ENCODE peak calls at places on chromosomes 3 and 15, in six cellular contexts. M is Peyer's patch, F is fibroblast of villous mesenchyme, K is esophagus squamous epithelium, R is HCT116, L is heart right ventricle. Z is an unnamed sample.

GRCh38 chr3:4995500-4996053 is 16.3 kb downstream of the BHLHE40 start:
- DNase-seq in M (no peak), L (no peak), F (no peak), R (peak), K (no peak), Z (peak)

GRCh38 chr15:77083381-77084160 is 12.7 kb upstream of the TSPAN3 start:
- DNase-seq in K (peak), R (no peak), L (peak), M (peak), F (peak), Z (peak)

GRCh38 chr15:64905119-64905831 is 6.4 kb upstream of the ANKDD1A start:
- DNase-seq in K (peak), M (peak), L (peak), F (peak), R (no peak), Z (peak)

GRCh38 chr3:64765951-64766350 is 78.2 kb upstream of the ADAMTS9 start:
- DNase-seq in L (no peak), K (no peak), M (no peak), R (no peak), F (no peak), Z (no peak)

GRCh38 chr3:195446359-195446758 is 3.5 kb upstream of the ACAP2 start:
- DNase-seq in R (no peak), M (no peak), K (no peak), L (no peak), F (no peak), Z (no peak)

GRCh38 chr3:40237892-40238571 is 71.5 kb upstream of the EIF1B start:
- DNase-seq in R (no peak), K (no peak), M (no peak), F (peak), L (peak), Z (peak)

GRCh38 chr15:48710952-48711495 is 65.5 kb upstream of the FBN1 start:
- DNase-seq in M (no peak), K (no peak), F (peak), R (no peak), L (no peak), Z (peak)

GRCh38 chr3:123800352-123800682 is 83.8 kb downstream of the MYLK start:
- DNase-seq in K (no peak), L (no peak), R (no peak), F (no peak), M (no peak), Z (peak)

GRCh38 chr3:136772709-136773108 is 20.5 kb upstream of the STAG1 start:
- DNase-seq in F (no peak), L (no peak), M (no peak), R (no peak), K (no peak), Z (peak)

GRCh38 chr3:58686847-58687246 is 20.3 kb upstream of the FAM3D start:
- DNase-seq in M (no peak), K (no peak), F (no peak), R (no peak), L (no peak), Z (no peak)

GRCh38 chr3:16203671-16204629 is 29.5 kb downstream of the GALNT15 start:
- DNase-seq in R (no peak), K (no peak), L (no peak), M (no peak), F (no peak), Z (no peak)

GRCh38 chr3:188682316-188682715 is 489.5 kb upstream of the TPRG1 start:
- DNase-seq in F (no peak), K (no peak), R (no peak), L (no peak), M (no peak), Z (no peak)

GRCh38 chr3:96319176-96319575 is 495.2 kb upstream of the EPHA6 start:
- DNase-seq in M (no peak), L (no peak), R (no peak), K (no peak), F (peak), Z (no peak)

GRCh38 chr3:145244327-145244726 is 916.7 kb downstream of the PLOD2 start:
- DNase-seq in F (no peak), L (no peak), R (no peak), M (no peak), K (no peak), Z (no peak)

GRCh38 chr15:89401636-89402252 is 67.1 kb upstream of the POLG start:
- DNase-seq in R (no peak), L (no peak), M (no peak), F (peak), K (no peak), Z (peak)

GRCh38 chr3:128491900-128492352 is 1.1 kb downstream of the GATA2 start:
- DNase-seq in M (peak), K (no peak), L (no peak), F (peak), R (no peak), Z (no peak)

GRCh38 chr15:72117448-72117697 is 577 bp downstream of the MYO9A start:
- DNase-seq in R (peak), F (peak), M (no peak), L (peak), K (peak), Z (peak)

GRCh38 chr15:89114974-89115373 is 26.7 kb downstream of the ABHD2 start:
- DNase-seq in R (no peak), K (no peak), M (no peak), F (peak), L (peak), Z (peak)

GRCh38 chr15:101031203-101031602 is 112.0 kb downstream of the LRRK1 start:
- DNase-seq in M (no peak), K (no peak), R (no peak), L (peak), F (peak), Z (no peak)

GRCh38 chr3:101163554-101163953 is 156.8 kb downstream of the IMPG2 start:
- DNase-seq in L (no peak), F (no peak), M (no peak), K (no peak), R (no peak), Z (peak)

GRCh38 chr3:71504250-71505036 is 79.1 kb downstream of the FOXP1 start:
- DNase-seq in K (no peak), L (no peak), F (peak), M (no peak), R (peak), Z (peak)

GRCh38 chr3:15646924-15647511 is 45.5 kb downstream of the BTD start:
- DNase-seq in K (no peak), R (peak), L (peak), F (peak), M (no peak), Z (peak)

GRCh38 chr15:62847900-62848489 is 194.6 kb upstream of the TPM1 start:
- DNase-seq in K (no peak), M (peak), F (peak), L (peak), R (peak), Z (peak)

GRCh38 chr15:96349933-96350292 is 19.4 kb downstream of the NR2F2 start:
- DNase-seq in M (no peak), F (no peak), L (no peak), K (no peak), R (no peak), Z (no peak)

GRCh38 chr3:72722930-72723726 is 125.1 kb downstream of the SHQ1 start:
- DNase-seq in R (no peak), L (no peak), F (peak), M (no peak), K (no peak), Z (peak)

GRCh38 chr15:72203507-72203837 is 5.9 kb upstream of the GRAMD2A start:
- DNase-seq in R (no peak), K (no peak), F (peak), M (no peak), L (peak), Z (peak)

GRCh38 chr3:190048831-190049541 is 71.7 kb downstream of the P3H2 start:
- DNase-seq in F (no peak), R (no peak), K (no peak), M (no peak), L (no peak), Z (peak)

GRCh38 chr3:197309528-197310361 is 11.3 kb upstream of the DLG1 start:
- DNase-seq in K (no peak), R (peak), F (peak), M (no peak), L (no peak), Z (peak)

DNA sequence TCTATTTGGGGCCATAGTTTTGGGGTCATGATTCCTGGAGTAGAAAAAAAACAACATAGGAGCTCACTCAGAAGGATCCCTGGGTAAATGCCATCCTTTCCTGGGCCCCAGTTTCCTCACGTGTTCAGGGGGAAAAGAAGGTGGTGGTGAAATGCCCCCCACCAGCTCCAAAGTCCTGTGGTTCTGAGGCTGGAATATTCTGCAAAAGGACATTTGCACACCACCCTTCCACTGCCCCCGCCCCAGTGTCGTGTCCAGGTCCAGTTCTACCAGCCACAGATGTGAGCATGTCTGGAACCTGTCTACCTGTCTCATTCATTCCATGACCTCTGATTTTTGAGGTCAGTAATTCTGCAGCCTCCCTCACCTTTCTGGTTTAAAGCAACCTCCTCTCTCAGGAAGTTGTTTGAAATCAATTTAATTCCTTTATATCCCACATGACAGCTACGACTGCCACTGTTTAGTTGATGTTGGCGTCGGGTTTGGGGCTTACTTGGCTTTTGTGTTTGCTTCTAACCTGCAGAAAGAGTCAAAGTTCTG is 82.1 kb downstream of the SMAD3 start:
- DNase-seq in K (no peak), M (no peak), L (no peak), F (no peak), R (no peak), Z (no peak)
- TF ChIP-seq CTCF in K (no peak), M (no peak), L (no peak), F (no peak), R (no peak), Z (no peak)

DNA sequence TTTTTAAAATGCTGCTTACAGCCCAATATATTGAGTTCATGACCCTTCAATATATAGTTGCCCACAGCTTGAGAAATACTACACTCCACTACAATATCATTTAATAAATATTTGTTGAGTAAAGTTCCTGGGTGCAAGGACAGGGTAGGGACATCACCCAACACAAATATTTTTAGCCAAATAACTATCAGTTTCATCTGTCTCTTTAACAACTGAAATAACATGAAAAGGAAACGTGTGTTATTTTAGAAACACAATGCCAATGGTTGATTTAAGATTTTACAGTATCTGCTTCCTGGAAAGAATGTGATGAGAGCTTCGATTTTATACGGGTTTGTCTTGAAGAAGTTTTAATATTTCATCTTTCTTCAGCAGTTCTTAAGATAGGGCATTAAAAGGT is 67.7 kb upstream of the CDV3 start:
- DNase-seq in M (no peak), R (no peak), K (no peak), L (no peak), F (no peak), Z (no peak)
- H3K4me3 ChIP-seq in M (no peak), R (no peak), K (no peak), L (no peak), F (no peak), Z (no peak)

GRCh38 chr3:20040476-20041196 is 390 bp downstream of the KAT2B start:
- DNase-seq in R (peak), L (peak), K (no peak), F (peak), M (peak), Z (peak)
- TF ChIP-seq CTCF in R (no peak), L (peak), K (no peak), F (no peak), M (peak), Z (peak)

GRCh38 chr3:183428140-183429023 is at the start of gene MCF2L2:
- DNase-seq in F (peak), L (peak), K (no peak), R (peak), M (peak), Z (peak)

GRCh38 chr3:183430325-183430957 is 2.0 kb upstream of the MCF2L2 start:
- DNase-seq in L (no peak), F (no peak), R (no peak), M (no peak), K (no peak), Z (no peak)

DNA sequence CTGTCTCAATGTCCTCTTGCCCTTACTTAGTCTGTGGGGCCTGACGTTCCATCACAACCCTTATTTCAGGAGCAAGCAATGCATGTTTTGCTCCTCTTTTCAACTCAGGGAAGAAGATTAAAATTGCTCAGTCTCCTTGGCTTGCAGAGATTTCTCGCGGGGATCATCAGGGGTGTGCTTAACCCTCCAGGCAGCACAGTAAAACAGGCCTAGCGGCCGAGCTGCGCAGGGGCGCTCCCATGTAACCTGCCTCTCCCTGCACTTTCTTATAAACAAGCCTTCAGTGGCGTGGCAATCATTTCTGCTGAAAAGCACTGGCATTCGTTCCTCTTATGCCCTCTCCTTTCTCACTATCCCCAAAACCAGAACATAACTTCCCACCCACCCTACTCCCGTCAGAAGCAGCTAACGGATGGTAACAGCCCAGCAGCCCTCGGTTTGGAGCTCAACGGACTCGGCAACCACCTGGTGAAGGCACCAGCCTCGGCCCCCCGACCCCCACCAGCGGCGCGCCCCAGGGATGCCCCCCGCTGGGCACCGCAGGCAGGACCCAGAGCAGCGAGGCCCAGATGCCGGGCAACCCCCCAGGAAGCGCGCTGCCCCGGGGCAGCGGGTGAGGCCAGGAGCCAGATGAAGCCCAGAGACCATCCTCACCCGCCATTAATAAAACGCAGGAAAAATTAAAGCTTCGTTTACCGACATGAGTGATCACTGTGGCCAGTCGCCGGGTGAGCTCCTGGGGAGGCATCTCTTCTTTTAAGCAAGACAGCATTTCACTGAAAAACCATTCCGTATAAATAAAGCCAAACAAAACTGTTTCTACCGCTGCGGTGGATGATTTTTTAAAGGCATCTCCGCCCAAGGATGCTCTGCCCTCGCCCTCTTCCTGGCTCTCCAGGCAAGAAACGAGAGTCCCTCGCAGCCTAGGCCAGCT is 946 bp downstream of the MCF2L2 start:
- DNase-seq in M (no peak), F (no peak), K (no peak), R (no peak), L (no peak), Z (no peak)
- H3K4me3 ChIP-seq in M (peak), F (peak), K (peak), R (peak), L (peak), Z (peak)

GRCh38 chr3:165202995-165203394 is 6.8 kb upstream of the SLITRK3 start:
- DNase-seq in M (no peak), K (no peak), F (no peak), R (no peak), L (no peak), Z (no peak)
- TF ChIP-seq CTCF in M (no peak), K (no peak), F (no peak), R (no peak), L (no peak), Z (no peak)

GRCh38 chr3:193939527-193939926 is 196.4 kb upstream of the HES1 start:
- DNase-seq in L (no peak), K (no peak), F (no peak), M (no peak), R (no peak), Z (no peak)

GRCh38 chr3:193942516-193943055 is 193.4 kb upstream of the HES1 start:
- DNase-seq in M (no peak), R (no peak), L (no peak), F (no peak), K (no peak), Z (no peak)

GRCh38 chr3:193940526-193940925 is 195.4 kb upstream of the HES1 start:
- DNase-seq in M (no peak), F (no peak), L (no peak), K (no peak), R (no peak), Z (no peak)

GRCh38 chr3:193941486-193941885 is 194.5 kb upstream of the HES1 start:
- DNase-seq in F (no peak), L (no peak), M (no peak), R (no peak), K (no peak), Z (no peak)

DNA sequence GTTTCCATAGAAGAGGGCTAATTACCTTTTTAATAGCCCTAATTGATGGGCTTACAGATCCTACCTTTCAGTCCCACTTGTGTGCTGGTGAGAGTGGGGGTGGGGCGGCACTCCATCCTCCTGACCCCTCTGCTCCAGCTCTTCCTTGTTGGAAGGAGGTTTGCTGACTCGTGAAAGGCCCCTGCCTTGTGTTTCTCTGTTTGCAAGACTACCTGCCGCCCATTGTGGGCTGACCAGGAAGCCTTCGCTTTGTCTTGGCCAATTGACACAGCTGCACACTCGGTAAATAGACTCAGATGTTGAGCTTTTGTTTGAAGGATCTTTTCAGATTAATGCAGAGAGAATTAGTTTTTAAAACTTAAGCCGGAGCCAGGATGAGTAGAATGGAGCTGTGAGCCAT is 197.3 kb upstream of the HES1 start:
- DNase-seq in F (no peak), M (no peak), L (no peak), K (no peak), R (no peak), Z (no peak)
- H3K4me3 ChIP-seq in F (no peak), M (no peak), L (no peak), K (no peak), R (no peak), Z (no peak)

DNA sequence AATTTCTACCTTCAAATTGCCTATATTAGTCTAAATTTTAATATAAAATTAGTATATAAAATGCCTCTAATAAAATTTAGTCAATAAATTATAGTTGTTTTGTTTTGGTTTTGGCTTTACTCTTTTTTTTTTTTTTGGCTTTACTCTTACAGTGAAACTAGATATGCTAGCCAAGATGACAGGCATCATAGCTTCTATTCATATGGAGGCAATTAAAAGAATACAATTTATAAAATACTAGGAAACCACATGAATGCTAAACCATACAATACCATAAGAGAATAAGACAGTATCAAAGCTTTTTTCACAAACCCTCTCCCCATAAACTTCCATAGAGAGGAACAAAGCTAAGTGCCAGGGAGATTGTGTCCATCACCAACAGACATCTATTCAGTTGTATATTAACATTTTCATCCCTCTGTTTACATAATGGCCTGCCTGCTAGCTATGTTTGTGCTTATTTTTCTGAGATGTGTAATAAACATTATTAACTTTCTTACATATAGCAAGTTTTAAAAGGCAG is 182.9 kb upstream of the KCNMB2 start:
- DNase-seq in M (no peak), K (no peak), F (peak), L (no peak), R (no peak), Z (peak)
- TF ChIP-seq CTCF in M (no peak), K (no peak), F (no peak), L (no peak), R (no peak), Z (no peak)

GRCh38 chr3:47782538-47783308 is 1.0 kb upstream of the SMARCC1 start:
- DNase-seq in R (no peak), K (no peak), M (no peak), F (no peak), L (no peak), Z (no peak)
- H3K4me3 ChIP-seq in R (peak), K (peak), M (peak), F (peak), L (peak), Z (peak)

GRCh38 chr3:81245043-81245442 is 516.4 kb downstream of the GBE1 start:
- DNase-seq in K (no peak), R (no peak), F (no peak), L (no peak), M (no peak), Z (no peak)

GRCh38 chr3:81237193-81237592 is 524.3 kb downstream of the GBE1 start:
- DNase-seq in M (no peak), L (no peak), R (no peak), K (no peak), F (no peak), Z (no peak)

GRCh38 chr3:81244196-81244595 is 517.2 kb downstream of the GBE1 start:
- DNase-seq in K (no peak), L (no peak), M (no peak), F (no peak), R (no peak), Z (no peak)

GRCh38 chr3:81245505-81245904 is 515.9 kb downstream of the GBE1 start:
- DNase-seq in K (no peak), R (no peak), L (no peak), M (no peak), F (no peak), Z (no peak)

GRCh38 chr3:81242871-81243270 is 518.6 kb downstream of the GBE1 start:
- DNase-seq in R (no peak), F (peak), M (no peak), K (no peak), L (no peak), Z (peak)
- TF ChIP-seq CTCF in R (no peak), F (peak), M (peak), K (no peak), L (peak), Z (peak)

Z was measured in AG10803.